ENCODE peak calls at places on chromosomes 13 and 19, in six cellular contexts. C is A549, R is WTC11, P is IMR-90, U is K562, V is H1. D is an unnamed sample.
A peak's percentile ranks its signal among the peaks of the same experiment; 100 is the strongest.

GRCh38 chr19:19032420-19033175 is 719 bp downstream of the SUGP2 start:
- DNase-seq in C (peak; percentile 20), R (peak; percentile 95), P (peak; percentile 95), U (peak; percentile 91), V (peak; percentile 82), D (peak; percentile 89)

GRCh38 chr19:56309511-56310185 is 5.0 kb downstream of the ZSCAN5A start:
- DNase-seq in C (no peak), R (peak; percentile 91), P (peak; percentile 4), U (peak; percentile 87), V (peak; percentile 70), D (peak; percentile 80)

GRCh38 chr13:97130201-97130600 is 91.9 kb upstream of the MBNL2 start:
- DNase-seq in C (no peak), R (no peak), P (no peak), U (no peak), V (no peak), D (no peak)

GRCh38 chr19:50728084-50728737 is 5.0 kb downstream of the CLEC11A start:
- DNase-seq in C (no peak), R (peak; percentile 99), P (peak; percentile 75), U (peak; percentile 99), V (peak; percentile 89), D (peak; percentile 79)

GRCh38 chr13:112842343-112842856 is 126.6 kb upstream of the MCF2L start:
- DNase-seq in C (no peak), R (no peak), P (no peak), U (no peak), V (no peak), D (no peak)

GRCh38 chr13:61144301-61144700 is 271.3 kb downstream of the PCDH20 start:
- DNase-seq in C (no peak), R (no peak), P (no peak), U (no peak), V (no peak), D (no peak)

GRCh38 chr19:50679177-50680125 is 30.2 kb downstream of the C19orf81 start:
- DNase-seq in C (peak; percentile 98), R (peak; percentile 90), P (peak; percentile 66), U (peak; percentile 92), V (no peak), D (peak; percentile 95)

GRCh38 chr19:1624458-1624857 is 19.2 kb upstream of the UQCR11 start:
- DNase-seq in C (peak; percentile 61), R (peak; percentile 89), P (peak; percentile 37), U (peak; percentile 83), V (peak; percentile 49), D (peak; percentile 88)

GRCh38 chr13:105925496-105925895 is 610.0 kb downstream of the EFNB2 start:
- DNase-seq in C (no peak), R (no peak), P (peak; percentile 83), U (no peak), V (no peak), D (no peak)

GRCh38 chr19:41691268-41691970 is 3.3 kb upstream of the CEACAM7 start:
- DNase-seq in C (peak; percentile 76), R (peak; percentile 69), P (no peak), U (peak; percentile 35), V (no peak), D (peak; percentile 67)

GRCh38 chr19:11264452-11265176 is 2.3 kb upstream of the DOCK6 start:
- DNase-seq in C (no peak), R (peak; percentile 70), P (no peak), U (peak; percentile 31), V (no peak), D (no peak)

GRCh38 chr13:83085186-83085900 is 796.9 kb downstream of the SLITRK1 start:
- DNase-seq in C (no peak), R (no peak), P (peak; percentile 69), U (no peak), V (no peak), D (no peak)

GRCh38 chr13:40539954-40540706 is 126.3 kb downstream of the FOXO1 start:
- DNase-seq in C (peak; percentile 30), R (no peak), P (peak; percentile 52), U (no peak), V (peak; percentile 25), D (no peak)

GRCh38 chr19:44653977-44654784 is 10.5 kb downstream of the PVR start:
- DNase-seq in C (peak; percentile 87), R (peak; percentile 83), P (peak; percentile 43), U (peak; percentile 72), V (no peak), D (no peak)

GRCh38 chr13:21971662-21972635 is 301.1 kb downstream of the FGF9 start:
- DNase-seq in C (no peak), R (no peak), P (peak; percentile 96), U (no peak), V (no peak), D (no peak)

GRCh38 chr13:109770436-109770835 is 15.9 kb downstream of the IRS2 start:
- DNase-seq in C (no peak), R (no peak), P (no peak), U (no peak), V (no peak), D (no peak)

GRCh38 chr19:4754248-4754647 is 30.6 kb upstream of the DPP9 start:
- DNase-seq in C (no peak), R (no peak), P (peak; percentile 13), U (no peak), V (no peak), D (no peak)

GRCh38 chr13:29702912-29703351 is 107.4 kb upstream of the SLC7A1 start:
- DNase-seq in C (no peak), R (no peak), P (peak; percentile 69), U (peak; percentile 1), V (peak; percentile 27), D (no peak)

GRCh38 chr13:98035373-98035772 is 81.9 kb downstream of the IPO5 start:
- DNase-seq in C (no peak), R (no peak), P (no peak), U (no peak), V (no peak), D (no peak)

GRCh38 chr13:112027250-112027649 is 39.7 kb upstream of the SOX1 start:
- DNase-seq in C (no peak), R (no peak), P (no peak), U (no peak), V (no peak), D (no peak)

GRCh38 chr19:29687897-29688728 is 22.9 kb downstream of the PLEKHF1 start:
- DNase-seq in C (no peak), R (no peak), P (peak; percentile 78), U (peak; percentile 83), V (no peak), D (no peak)

GRCh38 chr19:4744451-4745170 is 21.0 kb upstream of the DPP9 start:
- DNase-seq in C (no peak), R (no peak), P (peak; percentile 95), U (peak; percentile 53), V (no peak), D (no peak)

GRCh38 chr19:42965204-42965603 is 28.2 kb upstream of the PSG7 start:
- DNase-seq in C (peak; percentile 4), R (no peak), P (peak; percentile 87), U (no peak), V (no peak), D (peak; percentile 0)
- TF ChIP-seq USF2 in C (no peak), R (no peak), P (no peak), U (no peak), V (no peak), D (no peak)

DNA sequence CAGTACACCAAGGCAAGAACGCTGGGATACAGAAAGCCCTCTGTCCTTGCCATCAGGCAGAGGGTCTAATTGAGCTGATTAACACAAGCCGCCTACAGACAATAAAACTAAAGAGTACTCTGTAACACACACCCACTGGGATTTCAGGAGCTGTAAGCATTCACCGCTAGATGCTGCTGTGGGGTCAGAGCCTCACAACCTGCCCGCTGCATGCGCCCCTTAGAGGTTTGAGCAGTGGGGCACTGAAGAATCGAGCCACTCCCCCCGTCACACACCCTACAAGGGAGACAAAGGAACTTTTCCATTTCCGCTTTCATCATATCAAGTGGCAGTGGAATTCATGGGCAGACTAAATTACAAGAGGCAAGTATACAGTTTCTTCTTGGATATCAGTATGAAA is 1080.6 kb downstream of the PCDH17 start:
- DNase-seq in C (no peak), R (peak; percentile 68), P (no peak), U (no peak), V (peak; percentile 68), D (no peak)
- TF ChIP-seq USF2 in C (no peak), R (no peak), P (no peak), U (no peak), V (no peak), D (no peak)

DNA sequence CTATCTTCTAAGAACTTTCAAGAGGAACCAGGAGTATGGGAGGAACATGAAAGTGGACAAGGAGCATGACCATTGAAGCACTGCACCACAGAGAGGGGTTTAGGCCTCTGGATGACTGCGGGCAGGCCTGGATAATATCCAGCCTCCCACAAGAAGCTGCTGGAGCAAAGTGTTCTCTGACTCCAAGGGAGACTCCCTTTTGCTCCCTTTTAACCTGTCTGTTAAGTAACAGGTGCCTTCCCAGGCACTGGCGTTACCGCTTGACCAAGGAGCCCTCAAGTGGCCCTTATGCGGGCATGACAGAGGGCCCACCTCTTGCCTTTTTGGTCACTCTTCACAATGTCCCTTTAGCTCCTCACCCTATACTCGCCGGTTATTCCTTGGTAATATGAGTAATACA is 666.2 kb downstream of the SLITRK6 start:
- DNase-seq in C (no peak), R (no peak), P (no peak), U (no peak), V (no peak), D (no peak)
- TF ChIP-seq USF2 in C (no peak), R (no peak), P (no peak), U (no peak), V (no peak), D (no peak)

GRCh38 chr19:2650515-2650914 is 52.0 kb downstream of the GNG7 start:
- DNase-seq in C (no peak), R (no peak), P (no peak), U (no peak), V (no peak), D (no peak)
- TF ChIP-seq USF2 in C (no peak), R (no peak), P (no peak), U (no peak), V (no peak), D (no peak)

GRCh38 chr19:49678970-49679831 is 2.1 kb downstream of the PRMT1 start:
- DNase-seq in C (no peak), R (no peak), P (no peak), U (no peak), V (no peak), D (no peak)
- TF ChIP-seq USF2 in C (no peak), R (no peak), P (no peak), U (no peak), V (no peak), D (no peak)